ENCODE peak calls at places on chromosomes 11 and 22, in six cellular contexts. One of them, this sample, is unnamed.
A peak's percentile ranks its signal among the peaks of the same experiment; 100 is the strongest.

GRCh38 chr11:100550910-100551309 is 136.2 kb upstream of the ARHGAP42 start:
- DNase-seq in PC-3: no peak
- DNase-seq in ovary: no peak
- DNase-seq in left lung: no peak
- DNase-seq in spleen: no peak
- DNase-seq in substantia nigra: no peak
- DNase-seq in this sample: no peak

GRCh38 chr11:76799061-76799804 is 16.1 kb downstream of the TSKU start:
- DNase-seq in PC-3: peak; percentile 81
- DNase-seq in ovary: peak; percentile 88
- DNase-seq in left lung: peak; percentile 95
- DNase-seq in spleen: peak; percentile 95
- DNase-seq in substantia nigra: peak; percentile 62
- DNase-seq in this sample: no peak

GRCh38 chr11:9264381-9265210 is 554 bp downstream of the DENND5A start:
- DNase-seq in PC-3: peak; percentile 53
- DNase-seq in ovary: peak; percentile 78
- DNase-seq in left lung: peak; percentile 89
- DNase-seq in spleen: peak; percentile 89
- DNase-seq in substantia nigra: peak; percentile 30
- DNase-seq in this sample: peak; percentile 22

GRCh38 chr11:2776351-2777061 is 76.7 kb upstream of the KCNQ1OT1 start:
- DNase-seq in PC-3: no peak
- DNase-seq in ovary: peak; percentile 21
- DNase-seq in left lung: peak; percentile 73
- DNase-seq in spleen: peak; percentile 61
- DNase-seq in substantia nigra: no peak
- DNase-seq in this sample: no peak

GRCh38 chr11:406796-407650 is 7.8 kb downstream of the SIGIRR start:
- DNase-seq in PC-3: peak; percentile 68
- DNase-seq in ovary: peak; percentile 67
- DNase-seq in left lung: peak; percentile 93
- DNase-seq in spleen: peak; percentile 98
- DNase-seq in substantia nigra: peak; percentile 60
- DNase-seq in this sample: no peak

GRCh38 chr11:76459299-76459698 is 14.5 kb downstream of the EMSY start:
- DNase-seq in PC-3: peak; percentile 46
- DNase-seq in ovary: no peak
- DNase-seq in left lung: no peak
- DNase-seq in spleen: no peak
- DNase-seq in substantia nigra: no peak
- DNase-seq in this sample: no peak

GRCh38 chr11:3824714-3825472 is 15.9 kb downstream of the RHOG start:
- DNase-seq in PC-3: no peak
- DNase-seq in ovary: peak; percentile 48
- DNase-seq in left lung: peak; percentile 85
- DNase-seq in spleen: peak; percentile 90
- DNase-seq in substantia nigra: peak; percentile 44
- DNase-seq in this sample: no peak

GRCh38 chr11:102237096-102237735 is 80.1 kb upstream of the BIRC3 start:
- DNase-seq in PC-3: peak; percentile 39
- DNase-seq in ovary: no peak
- DNase-seq in left lung: no peak
- DNase-seq in spleen: no peak
- DNase-seq in substantia nigra: no peak
- DNase-seq in this sample: no peak

GRCh38 chr11:65287601-65288000 is 25.8 kb downstream of the POLA2 start:
- DNase-seq in PC-3: no peak
- DNase-seq in ovary: no peak
- DNase-seq in left lung: no peak
- DNase-seq in spleen: no peak
- DNase-seq in substantia nigra: no peak
- DNase-seq in this sample: no peak

GRCh38 chr11:78334109-78334508 is 83.5 kb downstream of the GAB2 start:
- DNase-seq in PC-3: no peak
- DNase-seq in ovary: no peak
- DNase-seq in left lung: no peak
- DNase-seq in spleen: no peak
- DNase-seq in substantia nigra: no peak
- DNase-seq in this sample: no peak

GRCh38 chr11:121464352-121464946 is 11.7 kb upstream of the SORL1-AS1 start:
- DNase-seq in PC-3: peak; percentile 97
- DNase-seq in ovary: peak; percentile 61
- DNase-seq in left lung: peak; percentile 80
- DNase-seq in spleen: peak; percentile 81
- DNase-seq in substantia nigra: peak; percentile 50
- DNase-seq in this sample: no peak

GRCh38 chr11:109783842-109784241 is 309.4 kb upstream of the ZC3H12C start:
- DNase-seq in PC-3: no peak
- DNase-seq in ovary: no peak
- DNase-seq in left lung: no peak
- DNase-seq in spleen: no peak
- DNase-seq in substantia nigra: no peak
- DNase-seq in this sample: no peak

GRCh38 chr11:2102132-2102882 is 36.9 kb downstream of the IGF2 start:
- DNase-seq in PC-3: no peak
- DNase-seq in ovary: no peak
- DNase-seq in left lung: peak; percentile 47
- DNase-seq in spleen: peak; percentile 67
- DNase-seq in substantia nigra: no peak
- DNase-seq in this sample: no peak

GRCh38 chr22:19105867-19106802 is 16.1 kb downstream of the DGCR2 start:
- DNase-seq in PC-3: peak; percentile 12
- DNase-seq in ovary: no peak
- DNase-seq in left lung: no peak
- DNase-seq in spleen: no peak
- DNase-seq in substantia nigra: no peak
- DNase-seq in this sample: no peak

GRCh38 chr11:65810046-65810868 is 23.4 kb downstream of the OVOL1 start:
- DNase-seq in PC-3: no peak
- DNase-seq in ovary: no peak
- DNase-seq in left lung: peak; percentile 59
- DNase-seq in spleen: no peak
- DNase-seq in substantia nigra: no peak
- DNase-seq in this sample: no peak

GRCh38 chr11:106988151-106988806 is 30.0 kb downstream of the GUCY1A2 start:
- DNase-seq in PC-3: peak; percentile 25
- DNase-seq in ovary: no peak
- DNase-seq in left lung: no peak
- DNase-seq in spleen: no peak
- DNase-seq in substantia nigra: no peak
- DNase-seq in this sample: no peak

GRCh38 chr22:43847376-43848289 is 14.7 kb downstream of the SULT4A1 start:
- DNase-seq in PC-3: no peak
- DNase-seq in ovary: no peak
- DNase-seq in left lung: no peak
- DNase-seq in spleen: peak; percentile 55
- DNase-seq in substantia nigra: no peak
- DNase-seq in this sample: no peak

GRCh38 chr11:71212871-71213559 is 39.4 kb downstream of the SHANK2 start:
- DNase-seq in PC-3: no peak
- DNase-seq in ovary: no peak
- DNase-seq in left lung: no peak
- DNase-seq in spleen: peak; percentile 47
- DNase-seq in substantia nigra: no peak
- DNase-seq in this sample: no peak

GRCh38 chr11:58707767-58708166 is 24.0 kb downstream of the GLYAT start:
- DNase-seq in PC-3: no peak
- DNase-seq in ovary: no peak
- DNase-seq in left lung: no peak
- DNase-seq in spleen: no peak
- DNase-seq in substantia nigra: no peak
- DNase-seq in this sample: no peak

GRCh38 chr11:1570896-1571759 is 943 bp downstream of the DUSP8 start:
- DNase-seq in PC-3: no peak
- DNase-seq in ovary: no peak
- DNase-seq in left lung: peak; percentile 74
- DNase-seq in spleen: peak; percentile 82
- DNase-seq in substantia nigra: no peak
- DNase-seq in this sample: no peak

GRCh38 chr11:130602700-130603584 is 154.5 kb downstream of the ADAMTS15 start:
- DNase-seq in PC-3: no peak
- DNase-seq in ovary: no peak
- DNase-seq in left lung: no peak
- DNase-seq in spleen: no peak
- DNase-seq in substantia nigra: no peak
- DNase-seq in this sample: no peak

GRCh38 chr11:111330234-111330893 is 32.0 kb downstream of the POU2AF3 start:
- DNase-seq in PC-3: no peak
- DNase-seq in ovary: no peak
- DNase-seq in left lung: no peak
- DNase-seq in spleen: no peak
- DNase-seq in substantia nigra: no peak
- DNase-seq in this sample: no peak

GRCh38 chr22:45757068-45757467 is 85.4 kb downstream of the ATXN10 start:
- DNase-seq in PC-3: no peak
- DNase-seq in ovary: peak; percentile 50
- DNase-seq in left lung: no peak
- DNase-seq in spleen: no peak
- DNase-seq in substantia nigra: peak; percentile 34
- DNase-seq in this sample: no peak

GRCh38 chr11:130390071-130390758 is 38.2 kb downstream of the ADAMTS8 start:
- DNase-seq in PC-3: peak; percentile 78
- DNase-seq in ovary: no peak
- DNase-seq in left lung: no peak
- DNase-seq in spleen: no peak
- DNase-seq in substantia nigra: peak; percentile 38
- DNase-seq in this sample: no peak

GRCh38 chr11:59777104-59777503 is 21.9 kb downstream of the STX3 start:
- DNase-seq in PC-3: no peak
- DNase-seq in ovary: no peak
- DNase-seq in left lung: no peak
- DNase-seq in spleen: no peak
- DNase-seq in substantia nigra: no peak
- DNase-seq in this sample: no peak

GRCh38 chr11:78840190-78840589 is 265.5 kb upstream of the NARS2 start:
- DNase-seq in PC-3: no peak
- DNase-seq in ovary: no peak
- DNase-seq in left lung: no peak
- DNase-seq in spleen: no peak
- DNase-seq in substantia nigra: no peak
- DNase-seq in this sample: no peak

GRCh38 chr11:70220920-70221319 is 17.8 kb downstream of the FADD start:
- DNase-seq in PC-3: peak; percentile 31
- DNase-seq in ovary: no peak
- DNase-seq in left lung: no peak
- DNase-seq in spleen: no peak
- DNase-seq in substantia nigra: no peak
- DNase-seq in this sample: no peak

DNA sequence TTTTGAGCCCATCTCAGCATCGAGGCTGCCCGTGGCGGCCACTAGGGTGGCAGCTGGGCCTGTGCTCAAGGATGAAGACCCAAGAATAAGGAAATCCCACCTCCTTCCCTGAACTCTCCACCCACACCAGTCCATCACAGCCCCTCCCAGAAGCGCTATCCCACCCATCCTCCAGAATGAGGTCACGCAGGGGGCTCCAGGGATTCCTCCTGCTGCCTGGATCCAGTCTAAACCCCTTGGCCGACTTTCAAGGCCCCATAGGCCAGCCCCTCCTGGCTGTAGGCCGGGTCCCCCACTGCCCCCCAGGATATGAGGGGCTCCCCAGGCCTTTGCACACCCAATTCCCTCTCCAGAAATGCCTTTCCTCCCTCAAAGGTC is 19.0 kb upstream of the SCGB1A1 start:
- DNase-seq in PC-3: no peak
- DNase-seq in ovary: no peak
- DNase-seq in left lung: no peak
- DNase-seq in spleen: peak; percentile 48
- DNase-seq in substantia nigra: no peak
- DNase-seq in this sample: no peak
- H3K27ac ChIP-seq in PC-3: no peak overlapping the region
- H3K27ac ChIP-seq in ovary: peak overlapping the region; percentile 79
- H3K27ac ChIP-seq in left lung: peak overlapping the region; percentile 56
- H3K27ac ChIP-seq in spleen: no peak overlapping the region
- H3K27ac ChIP-seq in substantia nigra: no peak overlapping the region
- H3K27ac ChIP-seq in this sample: no peak overlapping the region

GRCh38 chr11:67269401-67270255 is 3.4 kb downstream of the GRK2 start:
- DNase-seq in PC-3: no peak
- DNase-seq in ovary: peak; percentile 19
- DNase-seq in left lung: peak; percentile 82
- DNase-seq in spleen: peak; percentile 84
- DNase-seq in substantia nigra: no peak
- DNase-seq in this sample: no peak

GRCh38 chr11:67270256-67271211 is 4.3 kb downstream of the GRK2 start:
- DNase-seq in PC-3: no peak
- DNase-seq in ovary: peak; percentile 23
- DNase-seq in left lung: peak; percentile 87
- DNase-seq in spleen: peak; percentile 85
- DNase-seq in substantia nigra: no peak
- DNase-seq in this sample: no peak

GRCh38 chr11:67267188-67268035 is 1.1 kb downstream of the GRK2 start:
- DNase-seq in PC-3: peak; percentile 84
- DNase-seq in ovary: peak; percentile 43
- DNase-seq in left lung: peak; percentile 82
- DNase-seq in spleen: peak; percentile 89
- DNase-seq in substantia nigra: no peak
- DNase-seq in this sample: no peak

GRCh38 chr11:67268036-67268683 is 1.9 kb downstream of the GRK2 start:
- DNase-seq in PC-3: no peak
- DNase-seq in ovary: no peak
- DNase-seq in left lung: no peak
- DNase-seq in spleen: peak; percentile 87
- DNase-seq in substantia nigra: no peak
- DNase-seq in this sample: no peak

GRCh38 chr11:67268684-67269268 is 2.5 kb downstream of the GRK2 start:
- DNase-seq in PC-3: no peak
- DNase-seq in ovary: peak; percentile 18
- DNase-seq in left lung: peak; percentile 63
- DNase-seq in spleen: peak; percentile 82
- DNase-seq in substantia nigra: no peak
- DNase-seq in this sample: no peak
- H3K27ac ChIP-seq in PC-3: no peak overlapping the region
- H3K27ac ChIP-seq in ovary: no peak overlapping the region
- H3K27ac ChIP-seq in left lung: peak overlapping the region; percentile 86
- H3K27ac ChIP-seq in spleen: peak overlapping the region; percentile 97
- H3K27ac ChIP-seq in substantia nigra: peak overlapping the region; percentile 63
- H3K27ac ChIP-seq in this sample: no peak overlapping the region

GRCh38 chr11:57424802-57425564 is 1.9 kb downstream of the SLC43A3 start:
- DNase-seq in PC-3: peak; percentile 71
- DNase-seq in ovary: peak; percentile 78
- DNase-seq in left lung: peak; percentile 87
- DNase-seq in spleen: peak; percentile 87
- DNase-seq in substantia nigra: no peak
- DNase-seq in this sample: no peak
- H3K27ac ChIP-seq in PC-3: peak overlapping the region; percentile 14
- H3K27ac ChIP-seq in ovary: peak overlapping the region; percentile 93
- H3K27ac ChIP-seq in left lung: peak overlapping the region; percentile 96
- H3K27ac ChIP-seq in spleen: peak overlapping the region; percentile 90
- H3K27ac ChIP-seq in substantia nigra: no peak overlapping the region
- H3K27ac ChIP-seq in this sample: peak overlapping the region; percentile 90

GRCh38 chr22:40294696-40295095 is 51.6 kb upstream of the ADSL start:
- DNase-seq in PC-3: no peak
- DNase-seq in ovary: no peak
- DNase-seq in left lung: no peak
- DNase-seq in spleen: no peak
- DNase-seq in substantia nigra: no peak
- DNase-seq in this sample: no peak

GRCh38 chr22:40285508-40285907 is 60.8 kb upstream of the ADSL start:
- DNase-seq in PC-3: no peak
- DNase-seq in ovary: no peak
- DNase-seq in left lung: no peak
- DNase-seq in spleen: no peak
- DNase-seq in substantia nigra: no peak
- DNase-seq in this sample: no peak

GRCh38 chr22:40289991-40290459 is 56.3 kb upstream of the ADSL start:
- DNase-seq in PC-3: no peak
- DNase-seq in ovary: no peak
- DNase-seq in left lung: peak; percentile 84
- DNase-seq in spleen: peak; percentile 86
- DNase-seq in substantia nigra: no peak
- DNase-seq in this sample: no peak
- H3K27ac ChIP-seq in PC-3: no peak overlapping the region
- H3K27ac ChIP-seq in ovary: no peak overlapping the region
- H3K27ac ChIP-seq in left lung: no peak overlapping the region
- H3K27ac ChIP-seq in spleen: peak overlapping the region; percentile 65
- H3K27ac ChIP-seq in substantia nigra: no peak overlapping the region
- H3K27ac ChIP-seq in this sample: no peak overlapping the region